ENCODE peak calls at places on chromosomes 4 and X, in seven cellular contexts. V, B, K, P, I, G and Q are unnamed samples.

GRCh38 chr4:106502106-106502699 is 133.6 kb upstream of the GIMD1 start:
- DNase-seq in V (no peak), B (no peak), K (no peak), P (peak; percentile 12), I (peak; percentile 76), G (peak; percentile 64), Q (peak; percentile 81)

GRCh38 chr4:2356123-2357069 is 62.0 kb downstream of the ZFYVE28 start:
- DNase-seq in V (no peak), B (no peak), K (no peak), P (no peak), I (no peak), G (no peak), Q (no peak)

GRCh38 chr4:20248155-20248558 is 3.5 kb upstream of the SLIT2 start:
- DNase-seq in V (peak; percentile 81), B (peak; percentile 40), K (no peak), P (no peak), I (no peak), G (peak; percentile 82), Q (no peak)

GRCh38 chr4:92814677-92815076 is 510.9 kb downstream of the GRID2 start:
- DNase-seq in V (no peak), B (no peak), K (no peak), P (no peak), I (no peak), G (no peak), Q (no peak)

GRCh38 chr4:186017801-186018200 is 51.2 kb upstream of the TLR3 start:
- DNase-seq in V (no peak), B (no peak), K (no peak), P (no peak), I (no peak), G (no peak), Q (no peak)

GRCh38 chr4:71607780-71608673 is 175.9 kb downstream of the GC start:
- DNase-seq in V (no peak), B (peak; percentile 3), K (no peak), P (no peak), I (no peak), G (peak; percentile 34), Q (no peak)

GRCh38 chrX:38732866-38733265 is 68.4 kb upstream of the MID1IP1 start:
- DNase-seq in V (no peak), B (no peak), K (no peak), P (no peak), I (no peak), G (no peak), Q (no peak)

GRCh38 chrX:41381685-41382084 is 47.7 kb downstream of the DDX3X start:
- DNase-seq in V (peak; percentile 41), B (peak; percentile 27), K (no peak), P (no peak), I (peak; percentile 28), G (peak; percentile 73), Q (peak; percentile 22)

GRCh38 chrX:96436105-96436504 is 248.5 kb upstream of the DIAPH2 start:
- DNase-seq in V (peak; percentile 27), B (peak; percentile 28), K (no peak), P (no peak), I (no peak), G (peak; percentile 53), Q (no peak)

GRCh38 chr4:186472948-186473347 is 82.4 kb downstream of the MTNR1A start:
- DNase-seq in V (no peak), B (peak; percentile 11), K (no peak), P (no peak), I (peak; percentile 32), G (peak; percentile 52), Q (no peak)

GRCh38 chrX:2664497-2664896 is 26.6 kb upstream of the CD99 start:
- DNase-seq in V (peak; percentile 68), B (peak; percentile 59), K (no peak), P (no peak), I (no peak), G (peak; percentile 67), Q (no peak)

GRCh38 chr4:66640216-66640615 is 905.1 kb downstream of the CENPC start:
- DNase-seq in V (no peak), B (no peak), K (no peak), P (no peak), I (no peak), G (no peak), Q (no peak)

GRCh38 chr4:145069361-145069760 is 28.6 kb downstream of the ANAPC10 start:
- DNase-seq in V (no peak), B (no peak), K (no peak), P (no peak), I (no peak), G (peak; percentile 47), Q (no peak)

GRCh38 chr4:104352211-104352610 is 142.5 kb downstream of the CXXC4 start:
- DNase-seq in V (no peak), B (no peak), K (no peak), P (no peak), I (peak; percentile 14), G (no peak), Q (no peak)